ENCODE peak calls at places on chromosome 13, in ten cellular contexts. K, I, Y, T, V, N, X, M, H and R are unnamed samples.

GRCh38 chr13:48775804-48776203 is 122.1 kb downstream of the CYSLTR2 start:
- DNase-seq in K (peak), I (peak), Y (peak), T (no peak), V (no peak), N (no peak), X (peak), M (no peak), H (no peak), R (peak)

GRCh38 chr13:101059803-101060202 is 356.5 kb downstream of the NALCN start:
- DNase-seq in K (no peak), I (no peak), Y (no peak), T (no peak), V (no peak), N (no peak), X (no peak), M (no peak), H (no peak), R (no peak)

GRCh38 chr13:67278230-67278629 is 48.1 kb upstream of the PCDH9 start:
- DNase-seq in K (peak), I (peak), Y (peak), T (no peak), V (no peak), N (no peak), X (peak), M (no peak), H (no peak), R (peak)

GRCh38 chr13:73000027-73000674 is 58.7 kb upstream of the KLF5 start:
- DNase-seq in K (no peak), I (peak), Y (no peak), T (no peak), V (no peak), N (no peak), X (no peak), M (no peak), H (no peak), R (peak)

GRCh38 chr13:70203661-70204229 is 95.5 kb upstream of the KLHL1 start:
- DNase-seq in K (no peak), I (no peak), Y (no peak), T (peak), V (no peak), N (no peak), X (no peak), M (no peak), H (no peak), R (no peak)

GRCh38 chr13:37602743-37603381 is 4.3 kb upstream of the POSTN start:
- DNase-seq in K (no peak), I (peak), Y (no peak), T (no peak), V (no peak), N (no peak), X (no peak), M (no peak), H (no peak), R (peak)

GRCh38 chr13:77298403-77298802 is 28.5 kb downstream of the MYCBP2 start:
- DNase-seq in K (no peak), I (no peak), Y (no peak), T (no peak), V (no peak), N (no peak), X (no peak), M (no peak), H (no peak), R (no peak)

GRCh38 chr13:34543836-34544235 is 398.2 kb upstream of the NBEA start:
- DNase-seq in K (no peak), I (no peak), Y (no peak), T (no peak), V (no peak), N (no peak), X (no peak), M (no peak), H (no peak), R (no peak)

GRCh38 chr13:40777957-40778235 is 6.9 kb upstream of the MRPS31 start:
- DNase-seq in K (no peak), I (no peak), Y (no peak), T (no peak), V (no peak), N (no peak), X (no peak), M (no peak), H (no peak), R (no peak)

GRCh38 chr13:113997845-113998751 is 24.2 kb upstream of the C13orf46 start:
- DNase-seq in K (peak), I (peak), Y (peak), T (peak), V (peak), N (peak), X (peak), M (peak), H (peak), R (peak)

GRCh38 chr13:52847682-52848432 is 583 bp downstream of the PCDH8 start:
- DNase-seq in K (no peak), I (no peak), Y (no peak), T (no peak), V (no peak), N (no peak), X (no peak), M (no peak), H (no peak), R (no peak)

GRCh38 chr13:106534844-106535551 is 464 bp downstream of the EFNB2 start:
- DNase-seq in K (no peak), I (peak), Y (no peak), T (peak), V (no peak), N (peak), X (no peak), M (no peak), H (no peak), R (peak)

GRCh38 chr13:19345158-19345557 is 163.5 kb upstream of the TUBA3C start:
- DNase-seq in K (no peak), I (no peak), Y (no peak), T (no peak), V (no peak), N (no peak), X (no peak), M (no peak), H (no peak), R (no peak)

GRCh38 chr13:80339841-80340642 is 884 bp downstream of the SPRY2 start:
- DNase-seq in K (no peak), I (peak), Y (no peak), T (peak), V (peak), N (peak), X (no peak), M (peak), H (peak), R (peak)

GRCh38 chr13:107712145-107712544 is 503.2 kb downstream of the LIG4 start:
- DNase-seq in K (no peak), I (no peak), Y (no peak), T (no peak), V (no peak), N (no peak), X (no peak), M (no peak), H (no peak), R (no peak)

GRCh38 chr13:99151516-99151915 is 49.1 kb upstream of the UBAC2 start:
- DNase-seq in K (peak), I (peak), Y (no peak), T (no peak), V (no peak), N (no peak), X (no peak), M (no peak), H (no peak), R (peak)

GRCh38 chr13:99153219-99153618 is 47.4 kb upstream of the UBAC2 start:
- DNase-seq in K (no peak), I (peak), Y (no peak), T (no peak), V (no peak), N (no peak), X (no peak), M (no peak), H (no peak), R (peak)

GRCh38 chr13:24632382-24633121 is 47.7 kb upstream of the ATP12A start:
- DNase-seq in K (no peak), I (no peak), Y (no peak), T (no peak), V (no peak), N (no peak), X (no peak), M (no peak), H (no peak), R (no peak)

GRCh38 chr13:113115363-113116205 is 7.0 kb upstream of the F10 start:
- DNase-seq in K (no peak), I (no peak), Y (no peak), T (no peak), V (no peak), N (no peak), X (no peak), M (peak), H (no peak), R (no peak)

GRCh38 chr13:23796546-23796945 is 92.7 kb downstream of the MIPEP start:
- DNase-seq in K (no peak), I (no peak), Y (no peak), T (no peak), V (no peak), N (no peak), X (no peak), M (no peak), H (no peak), R (no peak)

GRCh38 chr13:20525144-20525600 is 485 bp downstream of the CRYL1 start:
- DNase-seq in K (no peak), I (peak), Y (no peak), T (no peak), V (peak), N (peak), X (no peak), M (peak), H (peak), R (peak)

GRCh38 chr13:20525601-20526544 is at the start of gene CRYL1:
- DNase-seq in K (no peak), I (peak), Y (no peak), T (peak), V (peak), N (peak), X (no peak), M (peak), H (peak), R (peak)

GRCh38 chr13:20528451-20528850 is 2.8 kb upstream of the CRYL1 start:
- DNase-seq in K (no peak), I (no peak), Y (no peak), T (no peak), V (no peak), N (no peak), X (no peak), M (no peak), H (no peak), R (peak)

GRCh38 chr13:20521388-20521787 is 4.3 kb downstream of the CRYL1 start:
- DNase-seq in K (no peak), I (no peak), Y (no peak), T (no peak), V (no peak), N (no peak), X (no peak), M (no peak), H (no peak), R (no peak)

GRCh38 chr13:20526664-20527063 is 1.0 kb upstream of the CRYL1 start:
- DNase-seq in K (no peak), I (peak), Y (no peak), T (no peak), V (no peak), N (no peak), X (no peak), M (no peak), H (no peak), R (peak)
- H3K4me3 ChIP-seq in K (peak), I (peak), Y (peak), T (peak), V (peak), N (peak), X (peak), M (peak), H (peak), R (peak)

GRCh38 chr13:97512732-97513131 is 78.8 kb downstream of the RAP2A start:
- DNase-seq in K (no peak), I (no peak), Y (no peak), T (peak), V (no peak), N (no peak), X (no peak), M (no peak), H (no peak), R (no peak)
- TF ChIP-seq CTCF in K (no peak), I (no peak), Y (peak), T (peak), V (no peak), N (no peak), X (no peak), M (no peak), H (no peak), R (no peak)

DNA sequence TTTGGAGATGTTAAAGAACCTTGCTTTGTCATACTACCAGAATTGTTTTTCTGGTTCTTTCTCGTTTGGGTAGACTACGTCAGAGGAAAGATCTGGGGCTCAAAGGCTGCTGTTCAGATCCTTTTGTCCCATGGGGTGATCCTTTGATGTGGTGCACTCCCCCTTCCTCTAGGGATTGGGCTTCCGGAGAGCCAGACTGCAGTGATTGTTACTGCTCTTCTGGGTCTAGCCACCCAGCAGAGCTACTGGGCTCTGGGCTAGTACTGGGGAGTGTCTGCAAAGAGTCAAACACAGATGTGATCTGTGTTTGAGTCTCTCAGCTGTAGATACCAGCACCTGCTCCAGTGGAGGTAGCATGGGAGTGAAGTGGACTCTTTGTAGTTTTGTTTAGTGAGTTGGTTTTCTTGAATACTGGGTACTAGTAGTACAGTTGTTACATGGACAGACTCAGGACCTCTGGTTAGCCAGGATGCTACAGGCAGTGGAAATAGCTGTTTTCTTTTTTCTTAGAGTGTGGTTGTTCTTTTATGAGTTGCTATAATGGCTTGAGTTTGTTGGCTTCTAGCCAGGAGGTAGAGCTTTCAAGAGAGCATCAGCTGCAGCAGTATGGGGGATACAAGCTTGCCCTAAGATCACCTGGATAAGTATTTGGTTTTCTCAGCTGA is 34.4 kb downstream of the DNAJC15 start:
- DNase-seq in K (no peak), I (peak), Y (no peak), T (no peak), V (no peak), N (no peak), X (peak), M (no peak), H (no peak), R (no peak)
- H3K4me3 ChIP-seq in K (no peak), I (no peak), Y (no peak), T (no peak), V (no peak), N (no peak), X (no peak), M (no peak), H (no peak), R (no peak)

GRCh38 chr13:109402976-109403375 is 383.4 kb downstream of the IRS2 start:
- DNase-seq in K (no peak), I (no peak), Y (no peak), T (no peak), V (no peak), N (no peak), X (no peak), M (no peak), H (no peak), R (no peak)
- TF ChIP-seq CTCF in K (no peak), I (no peak), Y (no peak), T (no peak), V (no peak), N (no peak), X (no peak), M (no peak), H (no peak), R (no peak)

GRCh38 chr13:26698392-26699196 is 62.0 kb downstream of the GPR12 start:
- DNase-seq in K (peak), I (peak), Y (peak), T (peak), V (peak), N (peak), X (peak), M (peak), H (peak), R (peak)
- H3K4me3 ChIP-seq in K (peak), I (no peak), Y (peak), T (no peak), V (no peak), N (no peak), X (no peak), M (peak), H (no peak), R (peak)

DNA sequence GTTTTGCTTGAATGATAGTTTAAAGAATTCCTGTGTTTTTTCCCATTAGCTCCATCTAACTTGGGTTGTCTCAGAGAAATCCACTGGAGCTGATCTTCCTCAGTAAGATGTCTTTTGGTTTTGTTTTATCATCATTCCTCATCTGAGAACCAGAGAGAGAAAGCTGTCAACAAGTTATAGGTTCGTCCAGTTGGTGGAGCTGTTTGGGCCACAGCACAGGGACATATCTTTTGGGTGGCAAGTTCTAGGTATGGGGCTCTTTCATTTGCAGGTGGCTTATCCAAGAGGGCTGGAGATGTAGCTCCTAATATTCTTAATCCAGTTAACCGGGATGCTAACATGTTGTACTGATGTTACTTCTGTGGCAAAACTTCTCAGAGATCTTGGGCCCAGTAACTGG is 174.2 kb downstream of the KCNRG start:
- DNase-seq in K (no peak), I (no peak), Y (no peak), T (no peak), V (no peak), N (no peak), X (no peak), M (no peak), H (no peak), R (no peak)
- TF ChIP-seq CTCF in K (no peak), I (no peak), Y (no peak), T (peak), V (no peak), N (no peak), X (no peak), M (no peak), H (no peak), R (no peak)

DNA sequence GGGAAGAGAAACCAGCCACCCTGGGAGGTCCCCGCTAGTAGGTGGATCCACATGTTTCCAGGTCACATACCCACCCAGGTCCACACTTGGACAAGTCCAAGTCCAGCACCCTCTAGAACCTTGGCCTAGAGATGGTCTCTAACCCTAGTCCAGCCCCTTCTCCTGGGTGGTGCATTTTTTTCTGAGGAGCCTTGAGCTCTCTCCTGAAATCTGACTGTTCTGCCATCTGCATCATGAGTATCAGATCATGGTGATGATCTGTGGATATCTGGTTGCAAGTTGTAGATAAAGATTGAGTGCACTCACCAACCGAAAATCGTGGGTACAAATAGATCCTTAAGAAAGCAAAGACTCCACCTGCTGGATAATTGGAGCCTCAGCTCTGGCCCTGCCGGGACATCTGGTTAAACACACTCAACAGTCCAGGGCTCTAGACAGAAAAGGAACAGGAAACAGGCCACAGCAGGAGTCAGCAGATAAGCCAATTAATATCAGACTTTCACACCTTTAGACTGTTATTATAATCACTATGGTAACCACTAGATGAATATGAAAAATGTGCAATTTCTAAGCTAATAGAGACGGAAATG is 41.1 kb downstream of the GPR12 start:
- DNase-seq in K (no peak), I (no peak), Y (no peak), T (no peak), V (no peak), N (no peak), X (no peak), M (no peak), H (no peak), R (peak)
- H3K4me3 ChIP-seq in K (no peak), I (no peak), Y (no peak), T (no peak), V (no peak), N (no peak), X (no peak), M (no peak), H (no peak), R (no peak)

GRCh38 chr13:110274687-110275086 is 32.3 kb downstream of the COL4A1 start:
- DNase-seq in K (no peak), I (no peak), Y (no peak), T (no peak), V (peak), N (no peak), X (no peak), M (no peak), H (no peak), R (peak)
- TF ChIP-seq CTCF in K (peak), I (peak), Y (peak), T (no peak), V (peak), N (no peak), X (peak), M (peak), H (no peak), R (peak)